ENCODE peak calls at places on chromosome 10, in six cellular contexts. One of them, this sample, is unnamed.

GRCh38 chr10:85124592-85124991 is 796.2 kb downstream of the CCSER2 start:
- DNase-seq in MM.1S: no peak
- DNase-seq in neural progenitor cell: no peak
- DNase-seq in hepatocyte: peak
- DNase-seq in SK-N-SH: no peak
- DNase-seq in GM23338: no peak
- DNase-seq in this sample: no peak

GRCh38 chr10:85916999-85917573 is 449.5 kb downstream of the GRID1 start:
- DNase-seq in SK-N-SH: peak
- DNase-seq in MM.1S: no peak
- DNase-seq in GM23338: no peak
- DNase-seq in neural progenitor cell: no peak
- DNase-seq in hepatocyte: no peak
- DNase-seq in this sample: no peak

GRCh38 chr10:43200538-43201390 is 62.5 kb downstream of the CSGALNACT2 start:
- DNase-seq in neural progenitor cell: no peak
- DNase-seq in GM23338: no peak
- DNase-seq in hepatocyte: no peak
- DNase-seq in MM.1S: no peak
- DNase-seq in SK-N-SH: peak
- DNase-seq in this sample: no peak

GRCh38 chr10:128044961-128045832 is 81.0 kb downstream of the MKI67 start:
- DNase-seq in GM23338: no peak
- DNase-seq in neural progenitor cell: no peak
- DNase-seq in hepatocyte: no peak
- DNase-seq in MM.1S: no peak
- DNase-seq in SK-N-SH: no peak
- DNase-seq in this sample: no peak

GRCh38 chr10:131096031-131096430 is 215.5 kb downstream of the TCERG1L start:
- DNase-seq in MM.1S: no peak
- DNase-seq in GM23338: no peak
- DNase-seq in neural progenitor cell: no peak
- DNase-seq in SK-N-SH: no peak
- DNase-seq in hepatocyte: no peak
- DNase-seq in this sample: no peak

GRCh38 chr10:104049497-104050250 is 36.0 kb downstream of the COL17A1 start:
- DNase-seq in SK-N-SH: no peak
- DNase-seq in hepatocyte: no peak
- DNase-seq in neural progenitor cell: no peak
- DNase-seq in GM23338: no peak
- DNase-seq in MM.1S: no peak
- DNase-seq in this sample: no peak

GRCh38 chr10:50431118-50431517 is 179.8 kb upstream of the ASAH2 start:
- DNase-seq in SK-N-SH: no peak
- DNase-seq in GM23338: no peak
- DNase-seq in MM.1S: no peak
- DNase-seq in hepatocyte: no peak
- DNase-seq in neural progenitor cell: no peak
- DNase-seq in this sample: no peak

GRCh38 chr10:51743146-51743545 is 43.8 kb upstream of the CSTF2T start:
- DNase-seq in GM23338: peak
- DNase-seq in MM.1S: no peak
- DNase-seq in SK-N-SH: no peak
- DNase-seq in hepatocyte: no peak
- DNase-seq in neural progenitor cell: peak
- DNase-seq in this sample: peak

GRCh38 chr10:55793024-55793423 is 568.0 kb downstream of the ZWINT start:
- DNase-seq in neural progenitor cell: no peak
- DNase-seq in MM.1S: no peak
- DNase-seq in SK-N-SH: no peak
- DNase-seq in hepatocyte: no peak
- DNase-seq in GM23338: no peak
- DNase-seq in this sample: no peak

GRCh38 chr10:114729103-114729659 is 71.1 kb upstream of the ABLIM1 start:
- DNase-seq in MM.1S: no peak
- DNase-seq in GM23338: no peak
- DNase-seq in neural progenitor cell: no peak
- DNase-seq in SK-N-SH: peak
- DNase-seq in hepatocyte: no peak
- DNase-seq in this sample: no peak

GRCh38 chr10:1122349-1122748 is 66.2 kb downstream of the WDR37 start:
- DNase-seq in MM.1S: no peak
- DNase-seq in hepatocyte: no peak
- DNase-seq in GM23338: no peak
- DNase-seq in neural progenitor cell: no peak
- DNase-seq in SK-N-SH: no peak
- DNase-seq in this sample: no peak

GRCh38 chr10:104146871-104147270 is 24.9 kb downstream of the SFR1 start:
- DNase-seq in MM.1S: no peak
- DNase-seq in SK-N-SH: no peak
- DNase-seq in hepatocyte: no peak
- DNase-seq in neural progenitor cell: no peak
- DNase-seq in GM23338: peak
- DNase-seq in this sample: no peak

GRCh38 chr10:113176652-113177155 is 226.7 kb downstream of the TCF7L2 start:
- DNase-seq in SK-N-SH: no peak
- DNase-seq in neural progenitor cell: no peak
- DNase-seq in hepatocyte: no peak
- DNase-seq in MM.1S: no peak
- DNase-seq in GM23338: no peak
- DNase-seq in this sample: no peak

GRCh38 chr10:71728218-71728737 is 8.7 kb upstream of the C10orf105 start:
- DNase-seq in MM.1S: peak
- DNase-seq in hepatocyte: no peak
- DNase-seq in GM23338: no peak
- DNase-seq in neural progenitor cell: peak
- DNase-seq in SK-N-SH: peak
- DNase-seq in this sample: peak

GRCh38 chr10:4677296-4678021 is 148.5 kb upstream of the AKR1E2 start:
- DNase-seq in MM.1S: no peak
- DNase-seq in SK-N-SH: no peak
- DNase-seq in neural progenitor cell: no peak
- DNase-seq in GM23338: no peak
- DNase-seq in hepatocyte: peak
- DNase-seq in this sample: no peak

GRCh38 chr10:132502544-132503300 is 34.9 kb upstream of the INPP5A start:
- DNase-seq in MM.1S: no peak
- DNase-seq in GM23338: no peak
- DNase-seq in hepatocyte: no peak
- DNase-seq in SK-N-SH: no peak
- DNase-seq in neural progenitor cell: no peak
- DNase-seq in this sample: no peak

GRCh38 chr10:12505683-12506082 is 156.3 kb downstream of the CAMK1D start:
- DNase-seq in neural progenitor cell: no peak
- DNase-seq in hepatocyte: no peak
- DNase-seq in MM.1S: no peak
- DNase-seq in SK-N-SH: no peak
- DNase-seq in GM23338: no peak
- DNase-seq in this sample: no peak

GRCh38 chr10:12503311-12503710 is 154.0 kb downstream of the CAMK1D start:
- DNase-seq in MM.1S: no peak
- DNase-seq in hepatocyte: peak
- DNase-seq in GM23338: no peak
- DNase-seq in SK-N-SH: no peak
- DNase-seq in neural progenitor cell: no peak
- DNase-seq in this sample: no peak

GRCh38 chr10:12502526-12503274 is 153.4 kb downstream of the CAMK1D start:
- DNase-seq in hepatocyte: no peak
- DNase-seq in GM23338: no peak
- DNase-seq in neural progenitor cell: no peak
- DNase-seq in MM.1S: no peak
- DNase-seq in SK-N-SH: no peak
- DNase-seq in this sample: no peak

GRCh38 chr10:12504176-12504575 is 154.8 kb downstream of the CAMK1D start:
- DNase-seq in MM.1S: no peak
- DNase-seq in GM23338: no peak
- DNase-seq in hepatocyte: no peak
- DNase-seq in SK-N-SH: no peak
- DNase-seq in neural progenitor cell: no peak
- DNase-seq in this sample: no peak

DNA sequence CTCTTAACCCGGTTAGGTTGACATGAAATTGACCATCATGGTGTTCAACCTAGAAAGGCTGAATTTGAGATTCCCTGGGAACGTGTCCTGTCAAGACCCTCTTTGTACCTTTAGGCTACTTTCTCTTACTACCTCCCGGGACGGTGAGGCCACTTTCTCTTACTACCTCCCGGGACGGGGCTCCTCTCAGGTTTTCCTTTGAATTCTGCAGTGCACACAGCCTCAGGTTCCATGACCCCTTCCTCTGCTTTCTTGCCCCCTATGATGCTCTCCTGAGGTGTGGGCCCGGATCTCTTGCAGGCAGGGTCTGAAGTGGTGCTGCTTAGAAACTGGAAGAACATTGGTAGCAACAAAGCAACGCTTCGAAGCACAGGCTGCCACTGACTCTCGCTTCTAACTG is 155.3 kb downstream of the CAMK1D start:
- DNase-seq in SK-N-SH: no peak
- DNase-seq in MM.1S: no peak
- DNase-seq in GM23338: no peak
- DNase-seq in neural progenitor cell: no peak
- DNase-seq in hepatocyte: no peak
- DNase-seq in this sample: no peak
- TF ChIP-seq EZH2phosphoT487 in SK-N-SH: no peak
- TF ChIP-seq EZH2phosphoT487 in MM.1S: no peak
- TF ChIP-seq EZH2phosphoT487 in GM23338: no peak
- TF ChIP-seq EZH2phosphoT487 in neural progenitor cell: no peak
- TF ChIP-seq EZH2phosphoT487 in hepatocyte: no peak
- TF ChIP-seq EZH2phosphoT487 in this sample: no peak

GRCh38 chr10:79105818-79106217 is 37.1 kb downstream of the ZMIZ1 start:
- DNase-seq in hepatocyte: no peak
- DNase-seq in neural progenitor cell: no peak
- DNase-seq in GM23338: no peak
- DNase-seq in SK-N-SH: no peak
- DNase-seq in MM.1S: no peak
- DNase-seq in this sample: no peak

GRCh38 chr10:79103078-79103477 is 34.3 kb downstream of the ZMIZ1 start:
- DNase-seq in hepatocyte: no peak
- DNase-seq in SK-N-SH: no peak
- DNase-seq in GM23338: no peak
- DNase-seq in neural progenitor cell: no peak
- DNase-seq in MM.1S: no peak
- DNase-seq in this sample: no peak

GRCh38 chr10:79105164-79105739 is 36.5 kb downstream of the ZMIZ1 start:
- DNase-seq in SK-N-SH: no peak
- DNase-seq in GM23338: peak
- DNase-seq in neural progenitor cell: peak
- DNase-seq in hepatocyte: no peak
- DNase-seq in MM.1S: no peak
- DNase-seq in this sample: no peak

GRCh38 chr10:79103585-79103984 is 34.8 kb downstream of the ZMIZ1 start:
- DNase-seq in neural progenitor cell: no peak
- DNase-seq in MM.1S: no peak
- DNase-seq in GM23338: no peak
- DNase-seq in SK-N-SH: no peak
- DNase-seq in hepatocyte: no peak
- DNase-seq in this sample: no peak

DNA sequence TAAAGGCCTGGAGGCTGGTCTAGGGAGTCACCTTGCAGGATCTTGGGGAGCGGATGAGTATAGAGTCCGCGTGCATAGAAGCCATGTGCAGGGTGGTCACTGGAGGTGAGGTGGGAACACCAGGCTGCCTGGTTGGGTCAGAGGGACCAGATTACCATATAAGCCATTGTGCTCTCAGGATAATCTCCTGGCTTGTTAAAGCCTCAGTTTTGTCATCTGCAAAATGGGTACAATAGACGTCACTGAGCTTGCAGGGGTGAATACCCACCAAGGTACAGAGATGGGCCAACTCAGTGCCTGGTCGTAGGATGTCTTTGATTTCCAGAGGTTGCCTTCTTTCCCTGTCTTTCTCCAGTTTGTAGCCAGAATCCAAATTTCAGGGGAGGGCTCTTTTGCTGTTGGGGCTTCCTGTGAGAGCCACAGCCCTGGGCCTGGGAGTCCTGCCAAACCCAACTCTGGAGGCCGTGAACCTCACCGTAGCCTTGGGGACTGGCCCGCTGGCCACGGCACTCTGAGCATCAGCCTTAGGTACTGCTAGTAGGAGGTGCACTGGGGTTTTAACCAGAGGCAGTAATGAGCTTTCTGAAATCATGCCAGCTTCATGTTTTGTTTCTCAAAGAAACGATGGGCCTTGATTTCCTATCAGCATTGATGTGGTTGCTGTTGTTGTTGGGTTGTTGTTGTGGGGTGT is 35.6 kb downstream of the ZMIZ1 start:
- DNase-seq in GM23338: no peak
- DNase-seq in neural progenitor cell: no peak
- DNase-seq in SK-N-SH: no peak
- DNase-seq in hepatocyte: no peak
- DNase-seq in MM.1S: no peak
- DNase-seq in this sample: no peak
- H3K4me2 ChIP-seq in GM23338: no peak
- H3K4me2 ChIP-seq in neural progenitor cell: no peak
- H3K4me2 ChIP-seq in SK-N-SH: peak
- H3K4me2 ChIP-seq in hepatocyte: no peak
- H3K4me2 ChIP-seq in MM.1S: no peak
- H3K4me2 ChIP-seq in this sample: no peak

GRCh38 chr10:30387646-30388243 is 38.7 kb upstream of the MTPAP start:
- DNase-seq in MM.1S: no peak
- DNase-seq in GM23338: no peak
- DNase-seq in neural progenitor cell: no peak
- DNase-seq in SK-N-SH: no peak
- DNase-seq in hepatocyte: no peak
- DNase-seq in this sample: no peak
- TF ChIP-seq CTCF in MM.1S: no peak
- TF ChIP-seq CTCF in GM23338: no peak
- TF ChIP-seq CTCF in neural progenitor cell: no peak
- TF ChIP-seq CTCF in SK-N-SH: no peak
- TF ChIP-seq CTCF in hepatocyte: no peak
- TF ChIP-seq CTCF in this sample: no peak

GRCh38 chr10:24331457-24331856 is 122.5 kb downstream of the KIAA1217 start:
- DNase-seq in SK-N-SH: no peak
- DNase-seq in neural progenitor cell: no peak
- DNase-seq in MM.1S: no peak
- DNase-seq in hepatocyte: peak
- DNase-seq in GM23338: peak
- DNase-seq in this sample: no peak
- TF ChIP-seq EZH2phosphoT487 in SK-N-SH: no peak
- TF ChIP-seq EZH2phosphoT487 in neural progenitor cell: no peak
- TF ChIP-seq EZH2phosphoT487 in MM.1S: no peak
- TF ChIP-seq EZH2phosphoT487 in hepatocyte: no peak
- TF ChIP-seq EZH2phosphoT487 in GM23338: no peak
- TF ChIP-seq EZH2phosphoT487 in this sample: no peak

GRCh38 chr10:119308556-119309422 is 101.4 kb downstream of the GRK5 start:
- DNase-seq in MM.1S: no peak
- DNase-seq in hepatocyte: no peak
- DNase-seq in neural progenitor cell: peak
- DNase-seq in GM23338: no peak
- DNase-seq in SK-N-SH: no peak
- DNase-seq in this sample: no peak
- H3K4me2 ChIP-seq in MM.1S: peak
- H3K4me2 ChIP-seq in hepatocyte: no peak
- H3K4me2 ChIP-seq in neural progenitor cell: peak
- H3K4me2 ChIP-seq in GM23338: no peak
- H3K4me2 ChIP-seq in SK-N-SH: no peak
- H3K4me2 ChIP-seq in this sample: peak

This sample was measured in OCI-LY7.